ENCODE peak calls at places on chromosomes 3 and 15, in six cellular contexts. One of them, this sample, is unnamed.

GRCh38 chr3:40336511-40337135 is 27.1 kb downstream of the EIF1B start:
- DNase-seq in CD4-positive, alpha-beta T cell: no peak
- DNase-seq in fibroblast of lung: no peak
- DNase-seq in heart right ventricle: no peak
- DNase-seq in neuronal stem cell: no peak
- DNase-seq in stomach: no peak
- DNase-seq in this sample: no peak

GRCh38 chr3:70999730-71000129 is 583.8 kb downstream of the FOXP1 start:
- DNase-seq in CD4-positive, alpha-beta T cell: no peak
- DNase-seq in fibroblast of lung: peak
- DNase-seq in heart right ventricle: no peak
- DNase-seq in neuronal stem cell: no peak
- DNase-seq in stomach: no peak
- DNase-seq in this sample: peak

GRCh38 chr15:78873796-78874761 is 1.4 kb downstream of the MORF4L1 start:
- DNase-seq in CD4-positive, alpha-beta T cell: no peak
- DNase-seq in fibroblast of lung: no peak
- DNase-seq in heart right ventricle: peak
- DNase-seq in neuronal stem cell: no peak
- DNase-seq in stomach: no peak
- DNase-seq in this sample: no peak

GRCh38 chr15:29207027-29207757 is 62.4 kb downstream of the NSMCE3 start:
- DNase-seq in CD4-positive, alpha-beta T cell: no peak
- DNase-seq in fibroblast of lung: no peak
- DNase-seq in heart right ventricle: no peak
- DNase-seq in neuronal stem cell: no peak
- DNase-seq in stomach: no peak
- DNase-seq in this sample: no peak

GRCh38 chr3:171494457-171495109 is 34.4 kb upstream of the TNIK start:
- DNase-seq in CD4-positive, alpha-beta T cell: no peak
- DNase-seq in fibroblast of lung: no peak
- DNase-seq in heart right ventricle: no peak
- DNase-seq in neuronal stem cell: no peak
- DNase-seq in stomach: no peak
- DNase-seq in this sample: no peak

GRCh38 chr3:102224171-102224570 is 210.6 kb upstream of the ZPLD1 start:
- DNase-seq in CD4-positive, alpha-beta T cell: no peak
- DNase-seq in fibroblast of lung: peak
- DNase-seq in heart right ventricle: no peak
- DNase-seq in neuronal stem cell: no peak
- DNase-seq in stomach: no peak
- DNase-seq in this sample: peak

GRCh38 chr3:111285691-111286090 is 214.1 kb downstream of the NECTIN3 start:
- DNase-seq in CD4-positive, alpha-beta T cell: no peak
- DNase-seq in fibroblast of lung: no peak
- DNase-seq in heart right ventricle: no peak
- DNase-seq in neuronal stem cell: no peak
- DNase-seq in stomach: no peak
- DNase-seq in this sample: no peak

GRCh38 chr3:98980915-98981596 is 79.6 kb upstream of the DCBLD2 start:
- DNase-seq in CD4-positive, alpha-beta T cell: no peak
- DNase-seq in fibroblast of lung: no peak
- DNase-seq in heart right ventricle: no peak
- DNase-seq in neuronal stem cell: no peak
- DNase-seq in stomach: no peak
- DNase-seq in this sample: peak

GRCh38 chr3:157089455-157090221 is 70.3 kb downstream of the CCNL1 start:
- DNase-seq in CD4-positive, alpha-beta T cell: no peak
- DNase-seq in fibroblast of lung: no peak
- DNase-seq in heart right ventricle: peak
- DNase-seq in neuronal stem cell: no peak
- DNase-seq in stomach: peak
- DNase-seq in this sample: peak

GRCh38 chr3:67015702-67016500 is 17.8 kb downstream of the KBTBD8 start:
- DNase-seq in CD4-positive, alpha-beta T cell: no peak
- DNase-seq in fibroblast of lung: no peak
- DNase-seq in heart right ventricle: no peak
- DNase-seq in neuronal stem cell: no peak
- DNase-seq in stomach: no peak
- DNase-seq in this sample: no peak

GRCh38 chr3:190120161-190121060 is at the start of gene P3H2:
- DNase-seq in CD4-positive, alpha-beta T cell: no peak
- DNase-seq in fibroblast of lung: peak
- DNase-seq in heart right ventricle: peak
- DNase-seq in neuronal stem cell: peak
- DNase-seq in stomach: peak
- DNase-seq in this sample: peak

DNA sequence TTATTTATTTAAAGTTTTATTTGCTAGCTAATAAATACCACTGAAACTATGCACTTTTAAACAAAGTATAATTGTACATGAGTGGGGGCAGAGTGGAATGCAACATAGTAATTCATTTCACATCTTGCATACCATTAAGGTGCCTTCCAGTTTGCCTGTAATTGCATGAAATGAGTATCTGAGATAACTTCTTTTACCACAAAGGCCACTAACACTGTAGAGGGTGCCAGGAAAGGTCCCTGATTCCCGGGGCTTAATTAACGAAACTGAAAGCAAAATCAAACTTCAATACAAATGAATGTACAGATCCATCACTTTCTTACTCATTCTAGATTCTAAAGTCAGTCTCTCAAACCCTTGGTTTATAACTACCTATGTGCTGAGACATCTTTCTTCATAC is 2.1 kb downstream of the CD47 start:
- DNase-seq in CD4-positive, alpha-beta T cell: no peak
- DNase-seq in fibroblast of lung: peak
- DNase-seq in heart right ventricle: no peak
- DNase-seq in neuronal stem cell: no peak
- DNase-seq in stomach: no peak
- DNase-seq in this sample: no peak
- H3K27ac ChIP-seq in CD4-positive, alpha-beta T cell: no peak
- H3K27ac ChIP-seq in fibroblast of lung: no peak
- H3K27ac ChIP-seq in heart right ventricle: no peak
- H3K27ac ChIP-seq in neuronal stem cell: no peak
- H3K27ac ChIP-seq in stomach: peak
- H3K27ac ChIP-seq in this sample: no peak

DNA sequence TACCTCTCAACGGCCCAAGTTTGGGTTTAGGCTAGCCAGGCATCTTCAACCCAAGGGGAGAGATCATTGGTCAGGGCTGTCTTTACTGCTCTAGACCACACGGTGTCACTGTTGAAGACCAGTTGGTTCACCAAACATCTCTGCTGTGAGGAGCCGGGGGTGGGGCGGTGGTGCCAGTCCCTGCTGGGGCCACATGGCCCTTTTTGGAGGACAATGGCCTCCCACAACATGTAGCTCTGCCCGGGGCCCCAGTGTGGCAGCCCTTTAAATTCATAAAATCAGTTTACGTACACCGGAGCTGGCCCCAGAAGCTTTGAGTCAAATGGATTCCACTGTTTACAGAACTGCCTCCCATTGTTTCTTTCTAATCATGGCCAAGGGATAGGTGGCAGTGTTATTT is 19.1 kb upstream of the TM4SF18 start:
- DNase-seq in CD4-positive, alpha-beta T cell: no peak
- DNase-seq in fibroblast of lung: peak
- DNase-seq in heart right ventricle: peak
- DNase-seq in neuronal stem cell: peak
- DNase-seq in stomach: peak
- DNase-seq in this sample: peak
- H3K27ac ChIP-seq in CD4-positive, alpha-beta T cell: no peak
- H3K27ac ChIP-seq in fibroblast of lung: no peak
- H3K27ac ChIP-seq in heart right ventricle: no peak
- H3K27ac ChIP-seq in neuronal stem cell: no peak
- H3K27ac ChIP-seq in stomach: no peak
- H3K27ac ChIP-seq in this sample: no peak

DNA sequence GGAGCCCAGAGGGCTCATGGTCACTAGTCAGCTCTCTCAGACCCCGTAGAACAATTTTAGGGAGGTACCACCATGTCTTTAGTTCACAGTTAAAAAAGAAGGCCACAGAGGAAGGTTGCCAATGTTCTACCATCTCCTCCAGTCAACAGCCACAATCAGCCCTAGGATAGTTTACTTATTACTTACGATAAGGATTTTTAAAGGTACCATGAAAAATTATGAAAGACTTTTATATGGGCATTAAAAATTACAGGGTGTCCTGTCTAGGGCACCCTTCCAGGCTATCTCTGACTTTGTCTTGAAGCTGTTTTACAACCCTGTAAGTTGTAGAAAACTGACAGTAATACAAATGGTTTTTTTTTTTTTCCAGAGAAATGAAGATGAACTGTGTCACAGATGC is 57.9 kb downstream of the CAPN7 start:
- DNase-seq in CD4-positive, alpha-beta T cell: no peak
- DNase-seq in fibroblast of lung: no peak
- DNase-seq in heart right ventricle: no peak
- DNase-seq in neuronal stem cell: no peak
- DNase-seq in stomach: no peak
- DNase-seq in this sample: no peak
- H3K27ac ChIP-seq in CD4-positive, alpha-beta T cell: no peak
- H3K27ac ChIP-seq in fibroblast of lung: no peak
- H3K27ac ChIP-seq in heart right ventricle: no peak
- H3K27ac ChIP-seq in neuronal stem cell: no peak
- H3K27ac ChIP-seq in stomach: no peak
- H3K27ac ChIP-seq in this sample: no peak

GRCh38 chr15:45378913-45379262 is 544 bp upstream of the GATM start:
- DNase-seq in CD4-positive, alpha-beta T cell: no peak
- DNase-seq in fibroblast of lung: no peak
- DNase-seq in heart right ventricle: no peak
- DNase-seq in neuronal stem cell: no peak
- DNase-seq in stomach: no peak
- DNase-seq in this sample: no peak

GRCh38 chr15:45377630-45378148 is 655 bp downstream of the GATM start:
- DNase-seq in CD4-positive, alpha-beta T cell: no peak
- DNase-seq in fibroblast of lung: no peak
- DNase-seq in heart right ventricle: peak
- DNase-seq in neuronal stem cell: peak
- DNase-seq in stomach: peak
- DNase-seq in this sample: no peak

GRCh38 chr15:45376967-45377629 is 1.2 kb downstream of the GATM start:
- DNase-seq in CD4-positive, alpha-beta T cell: no peak
- DNase-seq in fibroblast of lung: no peak
- DNase-seq in heart right ventricle: no peak
- DNase-seq in neuronal stem cell: no peak
- DNase-seq in stomach: no peak
- DNase-seq in this sample: no peak

GRCh38 chr15:45376300-45376928 is 1.9 kb downstream of the GATM start:
- DNase-seq in CD4-positive, alpha-beta T cell: no peak
- DNase-seq in fibroblast of lung: no peak
- DNase-seq in heart right ventricle: no peak
- DNase-seq in neuronal stem cell: no peak
- DNase-seq in stomach: no peak
- DNase-seq in this sample: no peak

GRCh38 chr15:45378149-45378912 is at the start of gene GATM:
- DNase-seq in CD4-positive, alpha-beta T cell: peak
- DNase-seq in fibroblast of lung: peak
- DNase-seq in heart right ventricle: peak
- DNase-seq in neuronal stem cell: peak
- DNase-seq in stomach: peak
- DNase-seq in this sample: peak
- H3K27ac ChIP-seq in CD4-positive, alpha-beta T cell: no peak
- H3K27ac ChIP-seq in fibroblast of lung: no peak
- H3K27ac ChIP-seq in heart right ventricle: peak
- H3K27ac ChIP-seq in neuronal stem cell: no peak
- H3K27ac ChIP-seq in stomach: peak
- H3K27ac ChIP-seq in this sample: no peak